ENCODE peak calls at places on chromosomes 4 and X, in ten cellular contexts. B is AG09309, D is choroid plexus epithelial cell, M is cardiac fibroblast, T is fibroblast of the aortic adventitia, U is brain microvascular endothelial cell, J is foreskin fibroblast, K is astrocyte of the cerebellum, G is GM12865, X is BJ. F is an unnamed sample.

GRCh38 chr4:26583538-26583864 is 383 bp upstream of the TBC1D19 start:
- DNase-seq in B (no peak), D (no peak), M (no peak), T (no peak), U (no peak), J (no peak), K (no peak), G (no peak), X (no peak), F (no peak)

GRCh38 chr4:10022346-10023049 is 1.2 kb upstream of the SLC2A9 start:
- DNase-seq in B (no peak), D (no peak), M (no peak), T (no peak), U (no peak), J (no peak), K (no peak), G (no peak), X (no peak), F (no peak)

GRCh38 chr4:56728512-56728911 is 47.4 kb upstream of the HOPX start:
- DNase-seq in B (peak; percentile 51), D (peak; percentile 98), M (peak; percentile 96), T (peak; percentile 47), U (peak; percentile 88), J (peak; percentile 95), K (peak; percentile 18), G (no peak), X (peak; percentile 25), F (peak; percentile 44)

GRCh38 chr4:137471895-137472294 is 60.4 kb downstream of the PCDH18 start:
- DNase-seq in B (no peak), D (no peak), M (no peak), T (peak; percentile 50), U (no peak), J (peak; percentile 43), K (no peak), G (no peak), X (peak; percentile 11), F (no peak)

GRCh38 chr4:142845293-142846070 is 619 bp downstream of the INPP4B start:
- DNase-seq in B (no peak), D (no peak), M (peak; percentile 20), T (no peak), U (no peak), J (no peak), K (no peak), G (no peak), X (no peak), F (no peak)

GRCh38 chr4:187602339-187603092 is 393.1 kb upstream of the ZFP42 start:
- DNase-seq in B (no peak), D (peak; percentile 27), M (peak; percentile 62), T (peak; percentile 5), U (peak; percentile 67), J (peak; percentile 44), K (peak; percentile 16), G (no peak), X (peak; percentile 36), F (no peak)

GRCh38 chr4:17817027-17817426 is 6.2 kb downstream of the NCAPG start:
- DNase-seq in B (peak; percentile 57), D (peak; percentile 91), M (peak; percentile 86), T (peak; percentile 87), U (peak; percentile 31), J (peak; percentile 52), K (peak; percentile 75), G (peak; percentile 62), X (peak; percentile 37), F (peak; percentile 34)

GRCh38 chr4:111454961-111455360 is 690.3 kb upstream of the FAM241A start:
- DNase-seq in B (no peak), D (peak; percentile 3), M (no peak), T (no peak), U (no peak), J (no peak), K (no peak), G (no peak), X (no peak), F (no peak)

GRCh38 chr4:36138221-36138620 is 106.1 kb downstream of the ARAP2 start:
- DNase-seq in B (no peak), D (peak; percentile 73), M (peak; percentile 29), T (no peak), U (no peak), J (no peak), K (no peak), G (no peak), X (no peak), F (no peak)

GRCh38 chr4:20297246-20297645 is 45.5 kb downstream of the SLIT2 start:
- DNase-seq in B (no peak), D (no peak), M (peak; percentile 24), T (peak; percentile 79), U (no peak), J (no peak), K (no peak), G (no peak), X (no peak), F (no peak)

GRCh38 chr4:74490736-74491135 is 45.8 kb downstream of the AREG start:
- DNase-seq in B (no peak), D (no peak), M (no peak), T (no peak), U (no peak), J (no peak), K (no peak), G (no peak), X (no peak), F (no peak)

GRCh38 chr4:88027611-88028608 is 20.5 kb downstream of the PKD2 start:
- DNase-seq in B (peak; percentile 82), D (peak; percentile 92), M (peak; percentile 75), T (peak; percentile 87), U (peak; percentile 76), J (peak; percentile 84), K (peak; percentile 65), G (no peak), X (peak; percentile 94), F (peak; percentile 72)

GRCh38 chr4:167111622-167112021 is 122.7 kb downstream of the SPOCK3 start:
- DNase-seq in B (no peak), D (no peak), M (no peak), T (no peak), U (no peak), J (no peak), K (no peak), G (no peak), X (no peak), F (peak; percentile 68)

GRCh38 chr4:55553442-55553841 is 6.7 kb upstream of the CLOCK start:
- DNase-seq in B (peak; percentile 44), D (peak; percentile 60), M (peak; percentile 65), T (peak; percentile 78), U (no peak), J (peak; percentile 72), K (no peak), G (peak; percentile 33), X (peak; percentile 44), F (no peak)

GRCh38 chr4:15238720-15239119 is 189.1 kb upstream of the C1QTNF7 start:
- DNase-seq in B (no peak), D (peak; percentile 80), M (peak; percentile 67), T (peak; percentile 45), U (peak; percentile 62), J (no peak), K (no peak), G (peak; percentile 33), X (no peak), F (no peak)

GRCh38 chr4:10232114-10232513 is 115.5 kb upstream of the WDR1 start:
- DNase-seq in B (no peak), D (no peak), M (no peak), T (no peak), U (no peak), J (no peak), K (no peak), G (no peak), X (no peak), F (no peak)

GRCh38 chrX:77451041-77451440 is 3.9 kb downstream of the FGF16 start:
- DNase-seq in B (no peak), D (peak; percentile 47), M (peak; percentile 32), T (peak; percentile 79), U (peak; percentile 43), J (peak; percentile 61), K (no peak), G (peak; percentile 6), X (peak; percentile 25), F (peak; percentile 16)

GRCh38 chr4:36242629-36243354 is 1.5 kb downstream of the ARAP2 start:
- DNase-seq in B (no peak), D (no peak), M (no peak), T (no peak), U (no peak), J (no peak), K (no peak), G (no peak), X (no peak), F (no peak)

GRCh38 chrX:120660638-120661037 is 30.8 kb upstream of the C1GALT1C1 start:
- DNase-seq in B (no peak), D (no peak), M (no peak), T (peak; percentile 34), U (no peak), J (no peak), K (no peak), G (no peak), X (no peak), F (no peak)
- TF ChIP-seq CTCF in B (no peak), D (no peak), M (no peak), T (no peak), U (no peak), J (no peak), K (no peak), G (no peak), X (no peak), F (no peak)

GRCh38 chr4:134955059-134955458 is 753.5 kb upstream of the PABPC4L start:
- DNase-seq in B (no peak), D (no peak), M (no peak), T (no peak), U (no peak), J (no peak), K (no peak), G (no peak), X (no peak), F (no peak)

GRCh38 chr4:134958862-134959261 is 757.3 kb upstream of the PABPC4L start:
- DNase-seq in B (no peak), D (no peak), M (no peak), T (no peak), U (no peak), J (no peak), K (no peak), G (no peak), X (no peak), F (no peak)
- H3K4me3 ChIP-seq in B (no peak overlapping the region), D (no peak overlapping the region), M (no peak overlapping the region), T (no peak overlapping the region), U (no peak overlapping the region), J (no peak overlapping the region), K (no peak overlapping the region), G (no peak overlapping the region), X (no peak overlapping the region), F (no peak overlapping the region)

GRCh38 chr4:180057198-180057821 is 2185.9 kb upstream of the TENM3 start:
- DNase-seq in B (no peak), D (no peak), M (no peak), T (no peak), U (no peak), J (no peak), K (no peak), G (peak; percentile 7), X (no peak), F (no peak)
- TF ChIP-seq CTCF in B (no peak), D (no peak), M (no peak), T (peak; percentile 12), U (peak; percentile 22), J (no peak), K (no peak), G (peak; percentile 32), X (no peak), F (peak; percentile 26)

DNA sequence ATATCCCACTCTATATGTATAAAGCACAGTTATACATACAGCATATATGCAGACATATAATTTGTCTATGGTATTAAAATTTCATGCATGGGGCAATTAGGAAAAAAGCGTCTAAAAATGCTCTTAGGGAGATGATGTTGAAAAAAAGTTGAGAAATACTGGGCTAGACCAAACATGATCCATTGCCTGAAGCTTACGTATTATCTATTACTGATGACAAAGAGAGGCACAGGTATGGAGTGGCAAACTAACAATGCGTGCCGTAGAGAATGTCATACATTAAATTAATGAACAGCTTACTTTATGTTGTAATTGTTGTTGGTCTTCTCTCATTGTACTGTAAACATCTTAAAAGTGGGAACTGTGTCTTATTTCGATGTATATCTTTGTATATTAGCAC is 13.9 kb downstream of the RHOH start:
- DNase-seq in B (no peak), D (no peak), M (no peak), T (no peak), U (no peak), J (no peak), K (no peak), G (no peak), X (no peak), F (no peak)
- H3K4me3 ChIP-seq in B (no peak overlapping the region), D (no peak overlapping the region), M (no peak overlapping the region), T (no peak overlapping the region), U (no peak overlapping the region), J (no peak overlapping the region), K (no peak overlapping the region), G (peak overlapping the region; percentile 87), X (no peak overlapping the region), F (no peak overlapping the region)

F was measured in kidney epithelial cell.